ENCODE peak calls at places on chromosome 1, in five cellular contexts. N is activated naive CD4-positive, alpha-beta T cell treated with anti-CD3 and anti-CD28 coated beads, Interleukin-2, amount 10 ng/mL, durations not matched to agents 7 days and 5 days; T is NCI-H1092; R is cardiac fibroblast; Y is suprapubic skin. F is an unnamed sample.

GRCh38 chr1:107804746-107805145 is 160.2 kb downstream of the VAV3 start:
- DNase-seq in Y (no peak), T (no peak), N (no peak), R (no peak), F (no peak)

GRCh38 chr1:219329606-219330005 is 155.9 kb downstream of the LYPLAL1 start:
- DNase-seq in R (peak), N (no peak), Y (no peak), T (no peak), F (no peak)

GRCh38 chr1:93093332-93094006 is 14.4 kb downstream of the MTF2 start:
- DNase-seq in T (no peak), R (no peak), Y (no peak), N (no peak), F (no peak)

GRCh38 chr1:230568008-230568407 is 74.3 kb upstream of the COG2 start:
- DNase-seq in R (peak), T (no peak), Y (no peak), N (no peak), F (no peak)

GRCh38 chr1:155009221-155009711 is 6.7 kb downstream of the ZBTB7B start:
- DNase-seq in N (peak), T (no peak), Y (no peak), R (no peak), F (no peak)

GRCh38 chr1:222618880-222619321 is 1.0 kb downstream of the MIA3 start:
- DNase-seq in N (peak), Y (no peak), R (peak), T (no peak), F (peak)

GRCh38 chr1:47644216-47644581 is 206.4 kb downstream of the FOXD2 start:
- DNase-seq in Y (no peak), T (no peak), R (peak), N (no peak), F (peak)

GRCh38 chr1:154154534-154155181 is at the start of gene NUP210L:
- DNase-seq in Y (no peak), T (no peak), R (peak), N (no peak), F (no peak)

GRCh38 chr1:150259217-150259616 is 1.6 kb downstream of the CA14 start:
- DNase-seq in N (no peak), T (no peak), Y (no peak), R (no peak), F (no peak)

GRCh38 chr1:5990913-5991783 is 1.1 kb downstream of the NPHP4 start:
- DNase-seq in R (peak), Y (no peak), N (peak), T (no peak), F (peak)

GRCh38 chr1:91059157-91059556 is 37.3 kb upstream of the ZNF644 start:
- DNase-seq in Y (no peak), R (no peak), T (no peak), N (no peak), F (no peak)

GRCh38 chr1:214899908-214900470 is 182.5 kb upstream of the KCNK2 start:
- DNase-seq in N (no peak), T (no peak), Y (no peak), R (no peak), F (peak)

GRCh38 chr1:93608188-93609109 is 73.2 kb downstream of the BCAR3 start:
- DNase-seq in Y (no peak), R (peak), N (no peak), T (no peak), F (no peak)

GRCh38 chr1:20167126-20167525 is 18.8 kb upstream of the UBXN10 start:
- DNase-seq in R (no peak), Y (no peak), N (no peak), T (no peak), F (no peak)

GRCh38 chr1:204516180-204516879 is at the start of gene MDM4:
- DNase-seq in N (peak), R (peak), T (peak), Y (peak), F (peak)

GRCh38 chr1:23343246-23344110 is 606 bp downstream of the HNRNPR start:
- DNase-seq in R (peak), T (peak), Y (no peak), N (peak), F (peak)

GRCh38 chr1:209787551-209787950 is 3.2 kb upstream of the C1orf74 start:
- DNase-seq in T (peak), Y (no peak), R (peak), N (no peak), F (no peak)